ENCODE peak calls at places on chromosomes 3 and 15, in six cellular contexts. K is CD8-positive, alpha-beta T cell; U is heart right ventricle; T is tibial artery; C is astrocyte; B is tibial nerve. W is an unnamed sample.

GRCh38 chr3:8607285-8608040 is 37.1 kb downstream of the SSUH2 start:
- DNase-seq in U (peak; percentile 80), T (peak; percentile 80), C (peak; percentile 68), K (no peak), B (peak; percentile 43), W (peak; percentile 71)

GRCh38 chr3:33975463-33975862 is 177.0 kb downstream of the PDCD6IP start:
- DNase-seq in C (no peak), K (no peak), U (no peak), T (no peak), B (no peak), W (no peak)

GRCh38 chr3:119695480-119695879 is 7.3 kb upstream of the CFAP91 start:
- DNase-seq in K (no peak), T (no peak), C (no peak), U (no peak), B (no peak), W (no peak)

GRCh38 chr3:188720636-188721035 is 451.1 kb upstream of the TPRG1 start:
- DNase-seq in U (no peak), B (no peak), T (no peak), K (no peak), C (no peak), W (no peak)

GRCh38 chr3:108493862-108494261 is 16.5 kb downstream of the MYH15 start:
- DNase-seq in T (no peak), K (no peak), C (no peak), U (no peak), B (no peak), W (peak; percentile 54)

GRCh38 chr15:80416702-80417101 is 12.5 kb downstream of the ARNT2 start:
- DNase-seq in C (no peak), K (no peak), U (no peak), T (no peak), B (no peak), W (no peak)

GRCh38 chr3:133854971-133855370 is 40.7 kb downstream of the RAB6B start:
- DNase-seq in B (no peak), T (peak; percentile 6), K (no peak), C (no peak), U (no peak), W (no peak)

GRCh38 chr3:115986555-115987207 is 363.4 kb downstream of the GAP43 start:
- DNase-seq in T (no peak), B (no peak), K (no peak), U (no peak), C (peak; percentile 32), W (peak; percentile 45)

GRCh38 chr3:19221081-19221480 is 72.8 kb downstream of the KCNH8 start:
- DNase-seq in K (no peak), T (no peak), B (no peak), U (no peak), C (no peak), W (no peak)

GRCh38 chr3:194618858-194619608 is 14.2 kb downstream of the TMEM44 start:
- DNase-seq in T (no peak), B (no peak), U (no peak), C (no peak), K (no peak), W (no peak)

GRCh38 chr3:102215166-102215565 is 219.6 kb upstream of the ZPLD1 start:
- DNase-seq in T (no peak), K (no peak), U (no peak), C (no peak), B (no peak), W (no peak)

GRCh38 chr3:44016818-44017217 is 224.9 kb upstream of the TOPAZ1 start:
- DNase-seq in C (no peak), K (no peak), U (no peak), B (no peak), T (no peak), W (no peak)

GRCh38 chr3:107461721-107462120 is 61.0 kb upstream of the BBX start:
- DNase-seq in U (no peak), B (no peak), T (no peak), K (no peak), C (no peak), W (no peak)
- H3K4me1 ChIP-seq in U (no peaks in the 10 kb centered on the region), B (no peaks in the 10 kb centered on the region), T (no peaks in the 10 kb centered on the region), K (no peaks in the 10 kb centered on the region), C (no peaks in the 10 kb centered on the region), W (no peaks in the 10 kb centered on the region)

DNA sequence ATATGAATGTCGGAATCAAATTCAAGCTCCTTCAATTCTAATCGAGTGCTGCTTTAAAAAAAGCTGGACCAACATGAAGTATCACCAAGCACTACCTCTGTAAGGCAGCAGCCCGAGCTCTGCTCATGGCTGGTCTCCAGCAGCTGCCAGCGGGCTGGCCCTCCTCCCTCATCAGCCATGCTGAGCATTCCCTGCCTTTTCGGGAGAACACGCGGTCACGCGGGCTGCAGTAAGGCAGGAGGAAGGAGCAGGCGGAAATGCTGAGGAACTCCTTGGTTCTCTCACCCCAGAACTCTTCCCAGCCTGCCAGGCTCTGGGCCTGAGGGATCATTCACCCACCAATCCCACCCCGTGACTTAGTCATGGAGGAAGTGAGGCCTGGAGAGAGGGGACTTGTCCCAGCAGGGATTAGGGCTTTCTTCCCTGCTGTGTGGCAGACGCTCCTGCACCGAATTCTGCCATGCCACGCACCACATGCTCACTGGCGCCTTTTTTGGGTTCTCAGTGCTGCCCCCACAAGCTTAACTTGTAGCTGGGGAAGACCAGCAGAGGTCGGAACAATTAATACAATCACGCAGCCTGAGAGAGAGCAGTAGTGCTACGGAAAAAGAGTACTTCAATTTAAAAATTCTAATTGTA is 42.9 kb upstream of the RPL32 start:
- DNase-seq in K (no peak), B (no peak), T (peak; percentile 53), U (no peak), C (peak; percentile 27), W (no peak)
- TF ChIP-seq CTCF in K (no peak), B (no peak), T (no peak), U (no peak), C (no peak), W (no peak)

DNA sequence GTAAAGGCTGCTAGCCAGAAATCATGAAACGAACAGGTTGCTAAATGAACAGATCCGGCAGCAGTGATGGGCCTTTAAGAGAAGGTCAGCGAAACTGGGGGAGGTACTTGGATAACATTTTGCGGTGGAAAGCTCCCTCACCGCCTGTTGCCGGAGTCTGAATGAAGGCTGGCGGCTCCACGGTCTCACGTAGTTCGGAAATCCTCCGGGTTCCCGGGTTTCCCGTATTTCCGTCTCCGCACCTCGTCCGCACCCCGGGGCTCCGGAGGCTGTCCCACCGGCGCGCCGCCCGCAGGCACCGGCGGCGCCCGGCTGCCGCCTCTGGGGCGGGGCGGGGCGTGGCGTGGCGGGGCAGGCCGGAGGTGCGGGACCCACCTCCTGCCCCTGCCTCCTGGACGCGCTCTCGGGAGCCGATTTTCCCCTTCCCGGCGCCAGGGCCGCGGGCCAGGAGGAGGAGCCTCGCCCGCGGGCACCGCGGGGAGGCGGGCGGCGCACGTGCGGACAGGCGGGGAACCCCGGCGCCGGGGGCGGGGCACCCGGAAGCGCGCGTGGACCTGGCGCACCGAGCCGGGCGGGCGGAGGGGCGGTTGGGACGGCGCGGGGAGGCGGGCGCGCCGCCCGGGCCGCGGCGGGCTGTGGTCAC is at the start of gene ZDHHC23:
- DNase-seq in T (peak; percentile 69), B (peak; percentile 21), C (peak; percentile 38), K (peak; percentile 21), U (peak; percentile 47), W (peak; percentile 37)
- H3K4me3 ChIP-seq in T (peak within 1 kb of the TSS; percentile 86), B (peak within 1 kb of the TSS; percentile 86), C (peak within 1 kb of the TSS; percentile 89), K (peak within 1 kb of the TSS; percentile 74), U (peak within 1 kb of the TSS; percentile 61), W (peak within 1 kb of the TSS; percentile 32)

GRCh38 chr15:74422370-74422722 is 11.4 kb downstream of the SEMA7A start:
- DNase-seq in K (no peak), T (no peak), C (no peak), B (no peak), U (no peak), W (no peak)

GRCh38 chr15:74424901-74425528 is 8.7 kb downstream of the SEMA7A start:
- DNase-seq in C (no peak), B (no peak), T (no peak), K (no peak), U (no peak), W (no peak)

GRCh38 chr15:74422723-74423442 is 10.9 kb downstream of the SEMA7A start:
- DNase-seq in T (no peak), U (no peak), B (no peak), C (peak; percentile 61), K (no peak), W (no peak)

GRCh38 chr15:74425634-74426033 is 8.1 kb downstream of the SEMA7A start:
- DNase-seq in U (no peak), C (no peak), K (no peak), B (no peak), T (no peak), W (no peak)

GRCh38 chr15:74423443-74424257 is 10.1 kb downstream of the SEMA7A start:
- DNase-seq in U (no peak), K (no peak), T (no peak), B (no peak), C (no peak), W (no peak)
- H3K4me1 ChIP-seq in U (peaks cover 13% of the 10 kb centered on the region), K (peaks cover 8% of the 10 kb centered on the region), T (no peaks in the 10 kb centered on the region), B (peaks cover 84% of the 10 kb centered on the region), C (peaks cover 83% of the 10 kb centered on the region), W (peaks cover 3% of the 10 kb centered on the region)